ENCODE peak calls at places on chromosomes 11 and 22, in ten cellular contexts. R is gastrocnemius medialis, M is endothelial cell, H is heart right ventricle, F is fibroblast of mammary gland, Y is Peyer's patch, O is K562, C is left ventricle myocardium inferior, D is body of pancreas, I is sigmoid colon. S is an unnamed sample.

GRCh38 chr11:119447664-119448242 is 24.8 kb upstream of the THY1 start:
- DNase-seq in F (no peak), R (no peak), M (no peak), D (no peak), O (no peak), C (no peak), I (no peak), H (no peak), Y (no peak), S (peak)

GRCh38 chr11:9028591-9028990 is 24.8 kb upstream of the NRIP3 start:
- DNase-seq in F (no peak), O (no peak), H (no peak), I (no peak), C (no peak), M (no peak), R (no peak), D (no peak), Y (no peak), S (no peak)

GRCh38 chr22:38034278-38034882 is 22.8 kb upstream of the PICK1 start:
- DNase-seq in Y (no peak), R (no peak), C (peak), I (peak), H (peak), O (peak), M (peak), F (peak), D (peak), S (peak)

GRCh38 chr11:17594686-17595192 is 47.7 kb downstream of the OTOG start:
- DNase-seq in M (no peak), D (no peak), Y (no peak), I (peak), R (no peak), O (no peak), C (no peak), H (no peak), F (no peak), S (no peak)

GRCh38 chr22:42379961-42380537 is 52.2 kb downstream of the NFAM1 start:
- DNase-seq in C (no peak), D (no peak), Y (no peak), H (no peak), I (no peak), M (no peak), F (no peak), R (no peak), O (no peak), S (no peak)

GRCh38 chr22:37223965-37224551 is 11.8 kb upstream of the SSTR3 start:
- DNase-seq in M (no peak), Y (peak), O (no peak), D (no peak), F (no peak), I (no peak), R (no peak), C (no peak), H (no peak), S (no peak)

GRCh38 chr11:35334385-35335090 is 84.8 kb downstream of the SLC1A2 start:
- DNase-seq in O (no peak), M (no peak), R (no peak), Y (peak), F (peak), I (no peak), D (no peak), H (no peak), C (no peak), S (peak)

GRCh38 chr11:133038850-133039249 is 493.5 kb downstream of the OPCML start:
- DNase-seq in M (no peak), F (no peak), O (no peak), Y (no peak), D (no peak), I (no peak), R (no peak), C (no peak), H (no peak), S (peak)

GRCh38 chr11:65120831-65121230 is 1.1 kb downstream of the FAU start:
- DNase-seq in O (peak), C (no peak), H (no peak), I (no peak), F (no peak), R (no peak), M (no peak), Y (no peak), D (no peak), S (no peak)

GRCh38 chr11:61893981-61894380 is 2.6 kb upstream of the FADS3 start:
- DNase-seq in D (no peak), I (no peak), M (no peak), C (no peak), H (no peak), Y (no peak), R (no peak), O (no peak), F (peak), S (no peak)

GRCh38 chr11:125934473-125934872 is 11.4 kb upstream of the VSIG10L2 start:
- DNase-seq in C (no peak), O (no peak), H (no peak), R (no peak), F (no peak), M (no peak), D (no peak), I (no peak), Y (no peak), S (no peak)

GRCh38 chr11:86888164-86888977 is 66.8 kb downstream of the FZD4 start:
- DNase-seq in I (no peak), O (no peak), M (no peak), Y (no peak), R (no peak), C (no peak), F (peak), H (no peak), D (no peak), S (no peak)

GRCh38 chr22:44133901-44134511 is 46.7 kb upstream of the PARVG start:
- DNase-seq in D (peak), H (no peak), M (no peak), F (no peak), R (no peak), C (no peak), Y (no peak), O (no peak), I (peak), S (no peak)

GRCh38 chr11:11119917-11120316 is 233.1 kb downstream of the CSNK2A3 start:
- DNase-seq in D (no peak), I (no peak), M (no peak), H (no peak), C (no peak), O (no peak), F (no peak), R (no peak), Y (no peak), S (no peak)

GRCh38 chr11:20131744-20132666 is 28.3 kb downstream of the DBX1 start:
- DNase-seq in C (peak), M (peak), I (peak), H (peak), R (peak), F (peak), Y (peak), D (peak), O (peak), S (peak)

GRCh38 chr22:24134090-24134846 is 47.0 kb upstream of the SUSD2 start:
- DNase-seq in I (no peak), R (no peak), C (peak), Y (peak), D (no peak), M (no peak), F (peak), O (no peak), H (peak), S (no peak)

GRCh38 chr11:131534031-131534430 is 163.6 kb downstream of the NTM start:
- DNase-seq in F (no peak), D (no peak), R (no peak), H (no peak), C (no peak), O (no peak), Y (no peak), I (no peak), M (no peak), S (no peak)

GRCh38 chr11:119709638-119710346 is 19.2 kb downstream of the NECTIN1 start:
- DNase-seq in D (no peak), I (no peak), C (no peak), M (no peak), R (no peak), H (peak), O (no peak), F (peak), Y (no peak), S (no peak)

GRCh38 chr11:33907419-33907818 is 15.5 kb upstream of the LMO2 start:
- DNase-seq in O (no peak), Y (no peak), I (no peak), H (no peak), C (no peak), D (no peak), M (no peak), R (no peak), F (no peak), S (no peak)

GRCh38 chr11:5622802-5623201 is 2.0 kb upstream of the TRIM34 start:
- DNase-seq in I (no peak), H (no peak), O (no peak), F (no peak), M (no peak), Y (no peak), C (no peak), D (no peak), R (no peak), S (no peak)

GRCh38 chr11:7570938-7571337 is 57.1 kb downstream of the PPFIBP2 start:
- DNase-seq in R (no peak), H (no peak), F (no peak), M (no peak), C (no peak), Y (no peak), O (no peak), D (no peak), I (no peak), S (no peak)

GRCh38 chr11:126319374-126319740 is 15.5 kb downstream of the DCPS start:
- DNase-seq in D (no peak), C (no peak), Y (no peak), H (no peak), I (peak), M (no peak), F (no peak), R (no peak), O (no peak), S (no peak)

GRCh38 chr22:43750751-43751150 is 61.4 kb downstream of the EFCAB6 start:
- DNase-seq in D (no peak), I (no peak), R (no peak), H (no peak), C (no peak), Y (no peak), M (no peak), F (no peak), O (no peak), S (peak)

GRCh38 chr11:96328395-96329010 is 14.5 kb downstream of the MAML2 start:
- DNase-seq in H (no peak), I (no peak), Y (no peak), R (no peak), O (peak), D (no peak), F (no peak), C (no peak), M (no peak), S (peak)

GRCh38 chr11:21511835-21512440 is 680.9 kb upstream of the ANO5 start:
- DNase-seq in M (peak), C (peak), R (no peak), Y (no peak), I (no peak), F (peak), O (peak), D (peak), H (no peak), S (peak)

GRCh38 chr22:50087646-50088045 is 2.2 kb upstream of the MOV10L1 start:
- DNase-seq in C (no peak), Y (no peak), D (no peak), F (no peak), H (no peak), O (no peak), I (no peak), R (no peak), M (no peak), S (no peak)

GRCh38 chr11:132588366-132588765 is 943.9 kb downstream of the OPCML start:
- DNase-seq in D (no peak), O (no peak), M (no peak), F (no peak), I (no peak), C (no peak), R (no peak), H (no peak), Y (no peak), S (no peak)

GRCh38 chr11:11148104-11148509 is 204.9 kb downstream of the CSNK2A3 start:
- DNase-seq in H (peak), O (no peak), I (peak), F (peak), M (no peak), R (peak), C (peak), D (peak), Y (no peak), S (peak)

GRCh38 chr22:20549232-20549841 is 41.9 kb downstream of the MED15 start:
- DNase-seq in O (peak), R (no peak), M (no peak), C (no peak), Y (peak), F (peak), D (no peak), H (no peak), I (peak), S (no peak)

DNA sequence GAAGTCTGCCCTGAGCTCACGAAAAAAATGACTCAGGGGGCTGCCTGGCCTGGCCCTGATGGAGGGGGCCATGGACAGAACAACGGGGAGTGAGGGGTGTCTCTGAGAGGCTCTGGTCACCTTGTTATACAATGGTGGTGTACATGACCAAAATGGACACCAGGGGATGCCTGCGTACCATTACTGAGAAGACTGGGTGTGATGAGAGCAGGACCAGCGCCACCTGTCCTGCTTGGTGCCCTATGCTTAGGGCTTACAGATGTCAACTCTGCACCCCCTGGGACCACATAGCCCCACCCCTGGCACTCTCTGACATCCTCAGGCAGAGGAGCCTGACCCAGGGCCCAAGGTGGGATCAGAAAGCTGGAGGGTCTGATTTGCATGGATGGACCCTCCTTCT is 104.8 kb downstream of the ZNF280B start:
- DNase-seq in I (no peak), F (no peak), C (no peak), H (no peak), M (no peak), O (peak), R (no peak), D (no peak), Y (no peak), S (no peak)
- TF ChIP-seq CTCF in I (no peak), F (no peak), C (no peak), H (no peak), M (no peak), O (peak), R (no peak), D (no peak), Y (no peak), S (no peak)

DNA sequence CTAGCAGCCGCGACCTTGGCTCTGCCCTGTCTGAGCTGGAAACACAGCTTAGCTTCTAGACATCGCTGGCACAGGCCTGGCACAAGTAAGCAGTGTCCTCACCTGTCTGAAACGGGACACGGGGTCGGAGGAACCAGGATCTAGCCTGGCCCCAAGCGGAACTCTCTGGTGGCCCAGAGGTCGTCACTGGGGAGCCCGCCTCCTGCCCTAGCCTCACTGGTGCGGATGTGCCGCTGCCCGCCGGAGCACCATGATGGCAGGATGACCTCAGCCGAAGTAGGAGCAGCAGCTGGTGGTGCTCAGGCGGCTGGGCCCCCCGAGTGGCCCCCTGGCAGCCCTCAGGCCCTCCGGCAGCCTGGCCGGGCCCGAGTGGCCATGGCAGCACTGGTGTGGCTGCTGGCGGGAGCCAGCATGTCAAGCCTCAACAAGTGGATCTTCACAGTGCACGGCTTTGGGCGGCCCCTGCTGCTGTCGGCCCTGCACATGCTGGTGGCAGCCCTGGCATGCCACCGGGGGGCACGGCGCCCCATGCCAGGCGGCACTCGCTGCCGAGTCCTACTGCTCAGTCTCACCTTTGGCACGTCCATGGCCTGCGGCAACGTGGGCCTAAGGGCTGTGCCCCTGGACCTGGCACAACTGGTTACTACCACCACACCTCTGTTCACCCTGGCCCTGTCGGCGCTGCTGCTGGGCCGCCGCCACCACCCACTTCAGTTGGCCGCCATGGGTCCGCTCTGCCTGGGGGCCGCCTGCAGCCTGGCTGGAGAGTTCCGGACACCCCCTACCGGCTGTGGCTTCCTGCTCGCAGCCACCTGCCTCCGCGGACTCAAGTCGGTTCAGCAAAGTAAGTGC is 871 bp downstream of the SLC35E4 start:
- DNase-seq in C (peak), I (no peak), R (peak), O (peak), D (peak), Y (peak), M (peak), F (peak), H (no peak), S (peak)
- TF ChIP-seq CTCF in C (no peak), I (no peak), R (peak), O (no peak), D (no peak), Y (no peak), M (no peak), F (no peak), H (no peak), S (no peak)

GRCh38 chr11:69106124-69106811 is 49.5 kb upstream of the SMIM38 start:
- DNase-seq in R (no peak), Y (no peak), C (no peak), O (no peak), F (no peak), D (no peak), M (no peak), H (no peak), I (no peak), S (no peak)
- TF ChIP-seq CTCF in R (no peak), Y (no peak), C (no peak), O (no peak), F (no peak), D (no peak), M (no peak), H (no peak), I (no peak), S (no peak)

DNA sequence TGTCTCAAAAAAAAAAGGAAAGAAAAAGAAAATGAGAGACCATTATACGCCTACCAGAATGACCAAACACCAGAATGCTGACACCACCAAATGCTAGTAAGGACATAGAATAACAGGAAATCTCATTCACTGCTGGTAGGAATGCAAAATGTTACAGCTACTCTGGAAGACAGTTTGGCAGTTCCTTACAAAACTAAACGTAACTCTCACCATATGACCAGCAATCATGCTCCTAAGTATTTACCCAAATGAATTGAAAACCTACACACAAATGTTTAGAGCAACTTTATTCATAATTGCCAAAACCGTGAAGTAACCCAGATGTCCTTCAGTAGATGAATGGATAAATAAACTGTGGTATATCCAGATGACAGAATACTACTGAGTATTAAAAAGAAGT is 7.2 kb downstream of the CHKA start:
- DNase-seq in M (no peak), Y (no peak), F (peak), D (no peak), O (no peak), R (no peak), H (no peak), C (no peak), I (no peak), S (no peak)
- TF ChIP-seq CTCF in M (no peak), Y (no peak), F (peak), D (no peak), O (no peak), R (no peak), H (no peak), C (no peak), I (no peak), S (no peak)

DNA sequence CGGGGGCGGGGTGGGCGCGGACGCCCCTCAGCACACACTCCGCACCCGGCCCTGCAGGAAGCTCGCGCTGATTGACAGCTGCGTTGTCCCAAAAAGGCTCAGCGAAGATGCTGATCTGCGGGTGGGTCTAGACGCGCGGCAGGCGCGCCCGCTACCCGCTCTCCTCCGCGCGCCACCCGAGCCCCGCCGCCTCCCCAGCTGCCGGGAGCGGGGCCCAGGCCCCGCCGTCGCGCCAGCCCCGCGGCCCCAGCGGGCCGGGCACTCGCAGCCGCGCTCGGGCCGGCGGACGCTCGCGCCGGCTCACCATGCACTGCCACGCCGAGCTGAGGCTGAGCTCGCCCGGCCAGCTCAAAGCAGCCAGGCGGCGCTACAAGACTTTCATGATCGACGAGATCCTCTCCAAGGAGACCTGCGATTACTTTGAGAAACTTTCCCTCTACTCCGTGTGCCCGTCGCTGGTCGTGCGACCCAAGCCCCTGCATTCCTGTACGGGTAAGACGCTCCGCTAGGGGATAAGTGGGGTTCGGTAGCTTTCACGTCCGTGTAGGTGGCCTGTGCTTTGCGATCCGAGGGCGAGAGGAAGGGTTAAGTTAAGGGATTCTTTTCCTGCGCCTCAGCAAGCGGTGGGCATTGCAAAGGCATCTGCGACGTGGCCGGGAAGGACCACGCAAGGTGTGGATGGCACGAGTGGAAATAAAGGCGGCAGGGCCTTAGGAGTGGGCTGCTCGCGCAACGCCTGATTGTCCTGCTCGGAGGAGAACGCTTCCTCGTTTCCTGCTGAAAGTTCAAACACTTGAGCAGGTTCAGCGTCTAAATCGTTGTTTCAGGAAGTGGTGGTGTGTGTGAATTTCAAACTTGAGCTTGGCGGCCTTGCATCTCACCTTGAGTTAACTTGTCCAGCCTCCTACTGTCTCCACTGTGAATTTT is at the start of gene BARX2:
- DNase-seq in D (peak), F (peak), Y (no peak), I (no peak), H (no peak), M (peak), R (no peak), C (peak), O (no peak), S (peak)
- TF ChIP-seq CTCF in D (peak), F (peak), Y (peak), I (no peak), H (no peak), M (peak), R (no peak), C (peak), O (peak), S (peak)

DNA sequence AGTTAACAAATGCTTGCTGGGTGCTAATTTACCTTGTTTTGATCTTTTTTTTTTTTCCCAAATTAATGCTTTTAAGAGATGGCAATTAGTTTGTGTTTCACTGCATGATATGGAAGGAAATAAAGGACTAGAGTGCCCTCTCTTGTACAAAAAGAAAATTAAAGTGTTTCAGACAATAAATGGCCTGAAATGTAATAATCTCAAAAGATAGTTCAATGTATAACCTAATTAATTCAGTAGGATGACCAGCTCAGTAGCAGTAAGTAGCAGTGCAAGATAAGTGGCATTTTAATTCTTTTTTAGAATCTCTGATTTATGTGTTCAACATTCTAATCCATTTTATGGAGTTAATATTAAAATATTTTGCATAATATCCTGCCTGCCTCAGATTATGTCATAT is 39.9 kb upstream of the MYO18B start:
- DNase-seq in M (no peak), I (no peak), O (no peak), H (no peak), D (no peak), Y (no peak), C (no peak), F (peak), R (no peak), S (peak)
- TF ChIP-seq CTCF in M (no peak), I (peak), O (peak), H (no peak), D (peak), Y (peak), C (peak), F (peak), R (peak), S (peak)

S was measured in epithelial cell of esophagus.